ENCODE peak calls at places on chromosomes 13 and 19, in nine cellular contexts. N is esophagus squamous epithelium; C is uterus; O is aorta; P is psoas muscle; U is IMR-90; R is stomach; X is kidney epithelial cell; Z is CD8-positive, alpha-beta memory T cell. M is an unnamed sample. For H3K36me3, the result is how much of the 10 kb centered on the place peaks cover.

GRCh38 chr19:15124572-15125231 is 17.5 kb downstream of the SYDE1 start:
- DNase-seq in R (peak), Z (no peak), N (no peak), C (no peak), U (no peak), X (no peak), O (peak), P (no peak), M (no peak)

GRCh38 chr19:1105873-1106840 is 2.4 kb downstream of the GPX4 start:
- DNase-seq in C (no peak), R (no peak), N (no peak), Z (no peak), X (no peak), O (no peak), P (no peak), U (no peak), M (no peak)

GRCh38 chr13:112174476-112175110 is 107.6 kb downstream of the SOX1 start:
- DNase-seq in P (no peak), Z (no peak), X (no peak), O (peak), C (no peak), U (no peak), N (no peak), R (no peak), M (no peak)

GRCh38 chr13:73672492-73672891 is 461.7 kb downstream of the KLF12 start:
- DNase-seq in N (no peak), U (no peak), Z (no peak), R (no peak), X (no peak), P (no peak), C (no peak), O (no peak), M (no peak)

GRCh38 chr13:106471957-106472543 is 63.4 kb downstream of the EFNB2 start:
- DNase-seq in O (peak), U (peak), C (peak), X (peak), P (peak), N (no peak), R (peak), Z (no peak), M (no peak)

GRCh38 chr13:32720026-32720425 is 133.8 kb downstream of the PDS5B start:
- DNase-seq in R (no peak), P (no peak), O (no peak), U (peak), C (no peak), N (no peak), X (no peak), Z (no peak), M (no peak)

GRCh38 chr19:47863514-47863936 is 4.5 kb downstream of the TPRX2 start:
- DNase-seq in R (peak), Z (peak), U (peak), C (peak), N (peak), X (no peak), P (peak), O (peak), M (peak)

GRCh38 chr13:91399189-91400093 is 1.0 kb downstream of the GPC5 start:
- DNase-seq in O (peak), C (no peak), X (no peak), P (peak), R (no peak), Z (no peak), N (no peak), U (no peak), M (no peak)

GRCh38 chr19:42076375-42076944 is 494 bp downstream of the ZNF574 start:
- DNase-seq in X (no peak), R (no peak), Z (no peak), P (no peak), N (no peak), O (peak), C (no peak), U (no peak), M (peak)

GRCh38 chr13:48315981-48316380 is 12.4 kb downstream of the RB1 start:
- DNase-seq in O (no peak), C (no peak), R (no peak), U (no peak), Z (no peak), X (no peak), N (no peak), P (no peak), M (no peak)

GRCh38 chr13:98150836-98151489 is 8.1 kb downstream of the FARP1 start:
- DNase-seq in Z (no peak), X (no peak), R (no peak), O (no peak), C (no peak), P (no peak), N (no peak), U (no peak), M (no peak)

GRCh38 chr13:40181203-40181845 is 485.1 kb downstream of the FOXO1 start:
- DNase-seq in X (no peak), C (no peak), U (peak), R (no peak), N (no peak), O (no peak), P (no peak), Z (no peak), M (no peak)

GRCh38 chr19:3604987-3605343 is 1.7 kb downstream of the TBXA2R start:
- DNase-seq in U (no peak), X (no peak), Z (no peak), R (no peak), O (peak), P (no peak), N (no peak), C (no peak), M (no peak)

GRCh38 chr13:113616281-113616906 is 31.8 kb downstream of the TFDP1 start:
- DNase-seq in Z (no peak), P (no peak), O (peak), U (peak), R (no peak), N (no peak), C (no peak), X (no peak), M (no peak)

GRCh38 chr19:1169921-1170885 is 3.9 kb downstream of the SBNO2 start:
- DNase-seq in R (peak), Z (no peak), O (peak), X (no peak), N (no peak), U (peak), C (peak), P (peak), M (no peak)

GRCh38 chr19:16033136-16033530 is 43.2 kb upstream of the TPM4 start:
- DNase-seq in Z (no peak), U (no peak), O (no peak), C (no peak), P (no peak), N (no peak), R (peak), X (no peak), M (no peak)

GRCh38 chr19:39845621-39846175 is 481 bp downstream of the FBL start:
- DNase-seq in X (no peak), O (peak), N (no peak), R (no peak), P (no peak), Z (no peak), U (no peak), C (no peak), M (peak)

GRCh38 chr19:1284293-1284978 is 1.2 kb upstream of the EFNA2 start:
- DNase-seq in Z (no peak), N (no peak), X (no peak), O (no peak), U (no peak), C (no peak), R (no peak), P (no peak), M (no peak)

GRCh38 chr13:77056886-77057285 is 29.9 kb upstream of the FBXL3 start:
- DNase-seq in O (no peak), U (no peak), R (no peak), Z (no peak), X (no peak), P (no peak), N (no peak), C (no peak), M (no peak)

GRCh38 chr19:41703602-41704293 is 4.7 kb upstream of the CEACAM5 start:
- DNase-seq in N (no peak), X (no peak), U (no peak), O (peak), R (no peak), P (no peak), Z (no peak), C (peak), M (no peak)

GRCh38 chr19:10761443-10762242 is 43.8 kb downstream of the DNM2 start:
- DNase-seq in O (no peak), Z (no peak), U (no peak), P (no peak), N (no peak), C (no peak), X (no peak), R (peak), M (no peak)

GRCh38 chr13:29472317-29472961 is 123.0 kb downstream of the SLC7A1 start:
- DNase-seq in R (peak), O (no peak), N (no peak), X (no peak), P (no peak), Z (peak), C (no peak), U (peak), M (peak)

GRCh38 chr13:28251462-28251861 is 113.1 kb downstream of the PAN3 start:
- DNase-seq in R (no peak), N (no peak), P (no peak), Z (no peak), C (no peak), X (no peak), U (no peak), O (no peak), M (no peak)

GRCh38 chr13:113573065-113573464 is 11.5 kb upstream of the TFDP1 start:
- DNase-seq in U (no peak), C (no peak), P (no peak), R (no peak), Z (no peak), X (no peak), N (no peak), O (no peak), M (no peak)

GRCh38 chr19:30362156-30362754 is 9.9 kb upstream of the ZNF536 start:
- DNase-seq in X (no peak), R (peak), N (no peak), C (no peak), U (no peak), Z (no peak), P (no peak), O (no peak), M (no peak)

GRCh38 chr19:36093146-36093662 is 17.7 kb upstream of the OVOL3 start:
- DNase-seq in R (no peak), C (no peak), O (no peak), Z (no peak), X (no peak), P (no peak), U (no peak), N (no peak), M (no peak)

GRCh38 chr13:37225414-37226047 is 120.1 kb upstream of the CSNK1A1L start:
- DNase-seq in R (no peak), N (no peak), X (no peak), C (no peak), U (peak), P (no peak), O (no peak), Z (no peak), M (no peak)

GRCh38 chr13:97999653-98000052 is 46.2 kb downstream of the IPO5 start:
- DNase-seq in N (no peak), R (no peak), X (no peak), U (no peak), C (no peak), O (no peak), Z (no peak), P (no peak), M (no peak)

GRCh38 chr13:99405966-99406365 is 95.3 kb upstream of the TM9SF2 start:
- DNase-seq in P (no peak), N (no peak), X (no peak), C (no peak), U (no peak), Z (no peak), R (no peak), O (no peak), M (no peak)

GRCh38 chr19:29662604-29663404 is 2.5 kb upstream of the PLEKHF1 start:
- DNase-seq in X (peak), N (no peak), P (peak), O (peak), C (peak), Z (no peak), U (peak), R (peak), M (no peak)

GRCh38 chr13:36370108-36370429 is 23.9 kb upstream of the SPART start:
- DNase-seq in R (no peak), C (peak), N (no peak), X (no peak), P (peak), Z (no peak), U (no peak), O (no peak), M (no peak)

GRCh38 chr13:44075113-44075512 is 195.4 kb downstream of the LACC1 start:
- DNase-seq in R (no peak), N (no peak), P (no peak), Z (no peak), X (no peak), C (no peak), U (no peak), O (no peak), M (no peak)

GRCh38 chr19:40521276-40521675 is 54.5 kb downstream of the SPTBN4 start:
- DNase-seq in C (no peak), N (no peak), O (no peak), X (no peak), Z (no peak), R (no peak), U (peak), P (no peak), M (peak)

DNA sequence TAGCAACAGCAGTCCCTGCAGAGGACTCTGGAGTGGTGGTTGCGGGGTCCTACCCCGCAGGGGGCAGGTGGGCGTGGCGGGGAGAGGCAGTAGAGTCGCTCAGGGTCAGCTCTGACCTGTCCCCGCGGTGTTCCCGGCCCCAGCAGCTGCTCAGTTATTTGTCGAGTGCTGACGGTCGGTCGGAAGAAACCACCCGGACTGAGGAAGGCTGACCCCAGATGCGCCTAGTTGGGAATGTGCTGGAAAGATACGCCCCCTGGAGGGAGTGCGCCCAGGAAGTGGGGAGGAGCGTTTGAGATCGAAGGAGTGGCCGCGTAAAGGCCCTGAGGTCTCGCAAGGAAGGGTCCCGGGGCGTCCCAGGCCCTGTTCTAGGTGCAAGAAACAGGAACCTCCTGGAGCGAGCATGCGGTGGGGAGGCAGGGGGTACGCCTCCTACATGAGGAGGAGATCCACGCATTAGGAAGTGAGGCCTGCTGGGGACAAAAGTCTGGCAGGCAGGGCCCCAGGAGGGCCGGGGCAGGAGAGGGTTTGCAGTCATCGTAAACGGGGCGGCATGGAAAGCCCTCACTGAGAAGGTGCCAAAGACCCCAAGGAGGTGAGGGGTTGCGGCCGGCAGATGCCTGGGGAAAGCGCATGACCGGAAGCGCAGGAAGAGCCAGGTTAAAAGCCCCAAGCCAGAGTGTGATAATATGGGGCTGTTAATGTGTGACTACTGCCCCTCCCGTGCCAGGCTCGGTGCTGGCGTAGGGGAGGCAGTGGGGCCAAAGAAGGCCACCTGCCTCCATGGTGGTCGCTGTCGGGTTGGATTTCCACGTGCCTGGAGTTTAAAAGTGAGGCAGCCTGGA is 9.1 kb downstream of the CCDC8 start:
- DNase-seq in R (peak), Z (no peak), P (peak), X (no peak), C (peak), O (peak), U (peak), N (no peak), M (no peak)
- H3K4me3 ChIP-seq in R (peak), Z (peak), P (peak), X (peak), C (peak), O (peak), U (no peak), N (peak), M (no peak)

DNA sequence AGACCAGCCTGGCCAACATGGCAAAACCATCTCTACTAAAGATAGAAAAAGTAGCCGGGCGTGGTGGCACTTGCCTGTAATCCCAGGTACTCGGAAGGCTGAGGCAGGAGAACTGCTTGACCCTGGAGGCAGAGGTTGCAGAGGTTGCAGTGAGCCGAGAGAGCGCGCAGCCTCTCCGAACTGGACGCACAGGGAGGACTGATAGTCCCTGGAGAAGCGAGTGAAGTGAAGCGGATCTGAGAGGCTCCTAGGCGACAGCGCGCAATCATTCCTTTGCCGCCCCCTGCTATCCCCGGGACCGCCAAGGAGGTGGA is 233 bp downstream of the ZNF561 start:
- DNase-seq in P (no peak), N (no peak), O (no peak), R (no peak), C (no peak), Z (no peak), X (no peak), U (no peak), M (no peak)
- H3K36me3 ChIP-seq in P (under half), N (under half), O (under half), R (under half), C (under half), Z (under half), X (under half), U (under half), M (under half)

GRCh38 chr19:18460900-18461299 is 23.0 kb upstream of the ISYNA1 start:
- DNase-seq in P (no peak), N (no peak), U (no peak), O (no peak), Z (no peak), R (no peak), C (no peak), X (no peak), M (no peak)
- H3K4me3 ChIP-seq in P (no peak), N (no peak), U (no peak), O (no peak), Z (no peak), R (no peak), C (no peak), X (no peak), M (no peak)

GRCh38 chr19:35013047-35013819 is 13.1 kb downstream of the GRAMD1A start:
- DNase-seq in R (peak), Z (peak), N (no peak), X (no peak), U (peak), O (peak), P (peak), C (peak), M (peak)

GRCh38 chr19:35018379-35018778 is 11.9 kb upstream of the SCN1B start:
- DNase-seq in O (no peak), C (no peak), N (no peak), U (no peak), Z (no peak), P (no peak), X (no peak), R (no peak), M (no peak)

GRCh38 chr19:35017507-35017906 is 12.8 kb upstream of the SCN1B start:
- DNase-seq in O (no peak), X (no peak), C (no peak), R (no peak), U (no peak), N (no peak), P (no peak), Z (no peak), M (no peak)

GRCh38 chr19:35013820-35014754 is 14.0 kb downstream of the GRAMD1A start:
- DNase-seq in N (no peak), X (no peak), U (no peak), R (no peak), C (no peak), O (no peak), P (no peak), Z (peak), M (no peak)

DNA sequence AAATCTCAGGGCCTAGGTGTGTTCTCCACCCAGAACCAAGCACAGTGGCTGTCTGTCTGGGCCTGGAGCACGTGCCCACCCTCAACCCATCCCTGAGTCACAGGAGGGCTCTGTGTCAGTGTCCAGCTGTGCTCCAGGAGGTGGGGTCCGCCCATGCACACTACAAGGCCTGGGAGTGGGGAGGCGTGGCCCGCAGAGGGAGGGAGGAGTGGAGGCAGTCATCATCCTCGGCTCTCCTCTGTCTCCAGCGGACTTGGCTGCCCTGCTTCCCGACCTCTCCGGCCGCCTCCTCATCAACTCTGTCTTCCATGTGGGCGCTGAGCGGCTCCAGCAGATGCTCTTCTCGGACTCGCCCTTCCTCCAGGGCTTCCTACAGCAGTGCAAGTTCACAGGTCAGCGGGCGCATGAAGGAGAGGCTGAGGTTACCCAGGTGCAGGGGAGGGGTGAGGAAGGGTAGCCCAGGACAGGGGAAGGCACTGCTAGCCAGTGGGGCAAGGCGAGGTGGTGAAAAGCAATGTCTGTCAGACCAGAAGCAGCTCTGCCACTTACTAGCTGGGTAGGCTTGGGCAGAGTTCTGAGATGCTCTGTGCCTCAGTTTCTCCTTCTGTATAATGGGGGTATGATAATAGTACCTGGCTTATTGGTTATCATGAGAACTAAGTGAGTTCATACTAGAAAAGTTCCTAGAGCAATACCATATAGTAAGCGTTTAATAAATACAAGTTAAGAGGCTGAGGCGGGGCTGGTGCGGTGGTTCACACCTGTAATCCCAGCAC is 14.5 kb upstream of the SCN1B start:
- DNase-seq in P (peak), X (no peak), R (no peak), N (no peak), Z (no peak), O (peak), C (peak), U (peak), M (no peak)
- H3K36me3 ChIP-seq in P (under half), X (under half), R (half or more), N (under half), Z (half or more), O (under half), C (under half), U (half or more), M (half or more)

GRCh38 chr13:24118576-24118975 is 41.9 kb upstream of the SPATA13 start:
- DNase-seq in C (no peak), X (no peak), Z (no peak), O (no peak), P (no peak), R (no peak), N (no peak), U (no peak), M (no peak)
- H3K4me3 ChIP-seq in C (no peak), X (no peak), Z (no peak), O (no peak), P (no peak), R (no peak), N (no peak), U (no peak), M (no peak)

DNA sequence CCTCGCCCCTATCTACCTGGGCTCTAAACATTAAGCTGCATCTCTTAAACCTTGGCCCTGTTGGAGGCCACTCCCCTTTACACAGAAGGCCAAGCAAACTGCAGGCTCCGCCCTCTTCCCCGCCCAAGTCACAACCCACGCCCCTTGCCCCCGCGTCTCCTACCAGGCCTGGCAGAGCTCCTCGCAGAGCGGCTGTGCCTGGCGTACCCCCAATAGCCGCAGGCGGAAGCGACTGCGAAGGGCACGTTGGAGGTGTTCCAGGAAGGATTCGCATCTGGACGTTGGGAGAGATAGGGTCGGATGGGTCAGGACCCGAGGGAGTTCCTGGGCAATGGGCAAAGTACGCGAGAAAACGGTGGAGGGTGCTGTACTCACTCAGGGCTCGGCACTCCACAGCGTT is 5.9 kb downstream of the RTBDN start:
- DNase-seq in N (no peak), C (no peak), O (no peak), R (peak), U (no peak), X (no peak), Z (no peak), P (no peak), M (peak)
- H3K36me3 ChIP-seq in N (under half), C (under half), O (under half), R (under half), U (under half), X (under half), Z (under half), P (under half), M (under half)